ENCODE peak calls at places on chromosomes 16 and 17, in ten cellular contexts. D, V, X, K, F, I, P, R, S and W are unnamed samples.

GRCh38 chr16:15816228-15816627 is 40.6 kb downstream of the MYH11 start:
- DNase-seq in D (no peak), V (no peak), X (no peak), K (no peak), F (no peak), I (no peak), P (no peak), R (no peak), S (no peak), W (no peak)

GRCh38 chr17:35865412-35866355 is 3.0 kb downstream of the HEATR9 start:
- DNase-seq in D (peak; percentile 56), V (no peak), X (no peak), K (no peak), F (no peak), I (no peak), P (no peak), R (peak; percentile 61), S (no peak), W (no peak)

GRCh38 chr17:62791235-62792121 is 16.6 kb downstream of the MARCHF10 start:
- DNase-seq in D (peak; percentile 86), V (no peak), X (no peak), K (peak; percentile 64), F (no peak), I (peak; percentile 69), P (peak; percentile 69), R (peak; percentile 94), S (peak; percentile 30), W (no peak)

GRCh38 chr17:50768348-50768761 is 1.0 kb upstream of the ANKRD40CL start:
- DNase-seq in D (no peak), V (no peak), X (no peak), K (peak; percentile 86), F (no peak), I (no peak), P (no peak), R (no peak), S (no peak), W (peak; percentile 50)

GRCh38 chr16:84144301-84144858 is 597 bp downstream of the HSDL1 start:
- DNase-seq in D (peak; percentile 59), V (no peak), X (no peak), K (peak; percentile 14), F (no peak), I (no peak), P (no peak), R (peak; percentile 50), S (peak; percentile 44), W (no peak)

GRCh38 chr16:61812251-61812650 is 224.0 kb downstream of the CDH8 start:
- DNase-seq in D (no peak), V (no peak), X (no peak), K (no peak), F (no peak), I (no peak), P (no peak), R (no peak), S (no peak), W (no peak)

GRCh38 chr16:85928411-85928820 is 29.5 kb downstream of the IRF8 start:
- DNase-seq in D (peak; percentile 61), V (no peak), X (no peak), K (no peak), F (peak; percentile 15), I (peak; percentile 9), P (no peak), R (no peak), S (no peak), W (no peak)

GRCh38 chr17:74852237-74853047 is 7.2 kb downstream of the GRIN2C start:
- DNase-seq in D (peak; percentile 32), V (no peak), X (peak; percentile 84), K (no peak), F (no peak), I (no peak), P (no peak), R (no peak), S (peak; percentile 84), W (peak; percentile 98)

GRCh38 chr16:15810411-15810810 is 46.4 kb downstream of the MYH11 start:
- DNase-seq in D (no peak), V (no peak), X (no peak), K (no peak), F (no peak), I (no peak), P (no peak), R (no peak), S (no peak), W (no peak)

GRCh38 chr17:17024778-17025300 is 17.4 kb upstream of the MPRIP start:
- DNase-seq in D (no peak), V (no peak), X (no peak), K (no peak), F (no peak), I (no peak), P (no peak), R (no peak), S (peak; percentile 49), W (no peak)

GRCh38 chr16:4319454-4319853 is 3.6 kb downstream of the GLIS2 start:
- DNase-seq in D (peak; percentile 50), V (no peak), X (no peak), K (no peak), F (no peak), I (no peak), P (no peak), R (no peak), S (no peak), W (no peak)

GRCh38 chr16:27790546-27791403 is 240.8 kb downstream of the KATNIP start:
- DNase-seq in D (no peak), V (no peak), X (no peak), K (no peak), F (no peak), I (no peak), P (no peak), R (no peak), S (no peak), W (no peak)

GRCh38 chr16:29987371-29988085 is 7.9 kb downstream of the HIRIP3 start:
- DNase-seq in D (no peak), V (no peak), X (no peak), K (no peak), F (no peak), I (no peak), P (no peak), R (no peak), S (no peak), W (no peak)

GRCh38 chr17:44966348-44967025 is 1.6 kb downstream of the C1QL1 start:
- DNase-seq in D (no peak), V (no peak), X (no peak), K (no peak), F (no peak), I (no peak), P (no peak), R (no peak), S (no peak), W (no peak)

GRCh38 chr16:20897897-20898296 is 2.3 kb downstream of the DCUN1D3 start:
- DNase-seq in D (no peak), V (no peak), X (no peak), K (no peak), F (no peak), I (no peak), P (peak; percentile 37), R (no peak), S (no peak), W (no peak)